ENCODE peak calls at places on chromosomes 11 and 22, in seven cellular contexts. X is heart left ventricle, Z is uterus, N is esophagus squamous epithelium, G is IMR-90, Y is stomach, T is gastrocnemius medialis. U is an unnamed sample.

GRCh38 chr11:116099541-116099940 is 595.3 kb upstream of the CADM1 start:
- DNase-seq in Z (no peak), T (no peak), N (no peak), Y (no peak), X (no peak), G (no peak), U (peak)

GRCh38 chr22:23146842-23147205 is 1.5 kb downstream of the RAB36 start:
- DNase-seq in X (no peak), T (no peak), N (no peak), Y (no peak), G (no peak), Z (no peak), U (no peak)

GRCh38 chr11:119415517-119415916 is 7.5 kb downstream of the THY1 start:
- DNase-seq in T (no peak), Z (no peak), G (no peak), Y (no peak), N (no peak), X (no peak), U (no peak)

GRCh38 chr11:43947003-43947500 is 4.6 kb downstream of the C11orf96 start:
- DNase-seq in G (peak), N (no peak), T (no peak), Y (no peak), X (no peak), Z (peak), U (no peak)

GRCh38 chr11:100827934-100828661 is 141.0 kb downstream of the ARHGAP42 start:
- DNase-seq in G (peak), N (no peak), X (no peak), Y (no peak), T (no peak), Z (no peak), U (no peak)

GRCh38 chr22:47446331-47446730 is 683.9 kb downstream of the TBC1D22A start:
- DNase-seq in Y (no peak), N (no peak), X (no peak), T (no peak), G (no peak), Z (no peak), U (peak)

GRCh38 chr11:62880231-62880802 is 379 bp upstream of the SLC3A2 start:
- DNase-seq in N (no peak), G (peak), T (peak), Y (no peak), X (peak), Z (peak), U (no peak)

GRCh38 chr11:131923309-131923708 is 552.9 kb downstream of the NTM start:
- DNase-seq in Y (no peak), G (peak), T (no peak), Z (no peak), N (no peak), X (no peak), U (no peak)

GRCh38 chr11:28834877-28835276 is 726.7 kb downstream of the METTL15 start:
- DNase-seq in Y (no peak), N (no peak), G (peak), T (no peak), X (no peak), Z (no peak), U (no peak)

GRCh38 chr11:20274031-20274430 is 89.5 kb upstream of the HTATIP2 start:
- DNase-seq in G (no peak), X (no peak), N (no peak), T (no peak), Z (no peak), Y (no peak), U (no peak)

GRCh38 chr11:102733232-102733875 is 8.6 kb upstream of the MMP8 start:
- DNase-seq in G (peak), Y (peak), N (no peak), T (no peak), X (peak), Z (no peak), U (no peak)

GRCh38 chr11:33904128-33904527 is 12.3 kb upstream of the LMO2 start:
- DNase-seq in T (no peak), G (no peak), N (no peak), Y (no peak), Z (no peak), X (no peak), U (no peak)
- TF ChIP-seq POLR2A in T (no peak), G (no peak), N (no peak), Y (no peak), Z (no peak), X (no peak), U (no peak)

GRCh38 chr11:67304511-67305113 is 1.3 kb downstream of the SSH3 start:
- DNase-seq in N (no peak), G (no peak), Y (no peak), T (no peak), X (no peak), Z (peak), U (peak)
- TF ChIP-seq CTCF in N (no peak), G (no peak), Y (no peak), T (no peak), X (no peak), Z (no peak), U (no peak)

GRCh38 chr22:27133951-27134664 is 476.7 kb downstream of the MIAT start:
- DNase-seq in N (no peak), Z (peak), Y (peak), G (peak), X (no peak), T (peak), U (peak)
- H3K4me3 ChIP-seq in N (no peak), Z (no peak), Y (no peak), G (no peak), X (no peak), T (no peak), U (no peak)

DNA sequence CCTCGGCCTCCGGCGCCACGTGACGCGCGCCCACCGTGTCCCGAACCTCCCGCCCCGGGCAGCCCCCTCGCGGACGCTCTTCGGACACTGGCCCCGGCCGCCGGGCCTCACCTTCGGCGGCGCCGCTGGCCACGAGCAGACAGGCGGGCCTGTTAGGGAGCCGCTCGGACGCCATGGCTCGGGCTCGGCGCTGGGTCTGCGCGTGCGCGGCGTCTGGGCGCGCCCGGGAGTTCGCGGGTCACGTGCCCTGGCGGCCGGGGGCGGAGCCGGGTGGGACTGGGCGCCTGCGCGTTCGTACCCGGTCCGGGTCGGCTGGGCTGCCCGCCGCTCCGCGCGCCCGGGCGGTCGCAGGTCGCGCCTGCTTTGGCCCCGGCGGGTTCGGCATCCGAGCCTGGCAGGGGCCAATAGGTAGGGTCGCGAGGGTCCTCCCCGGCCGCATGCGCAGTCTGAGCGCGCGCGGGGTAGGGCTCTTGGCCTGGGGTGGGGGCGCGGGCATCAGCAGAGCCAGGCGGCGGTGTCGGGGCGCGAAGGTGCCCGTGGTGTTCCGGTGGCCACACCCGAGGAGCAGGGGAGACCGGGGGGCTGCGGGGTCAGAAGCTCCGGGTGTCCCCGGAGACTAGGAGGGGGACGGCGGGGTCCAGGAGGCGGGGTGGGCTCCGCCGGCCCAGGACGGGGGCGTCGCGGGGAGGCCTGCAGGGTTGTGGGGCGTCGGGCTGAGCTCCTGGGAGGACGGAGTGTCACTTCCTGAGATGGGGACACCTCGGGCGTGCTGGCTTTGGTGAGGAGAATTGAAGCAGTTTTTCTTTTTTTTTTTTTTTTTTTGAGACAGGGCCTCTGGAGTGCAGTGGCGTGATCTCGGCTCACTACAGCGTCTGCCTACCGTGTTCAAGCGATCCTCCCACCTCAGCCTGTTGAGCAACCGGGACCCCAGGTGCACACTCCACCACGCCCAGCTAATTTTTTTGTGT is at the start of gene GATD1:
- DNase-seq in N (peak), X (peak), T (peak), Z (peak), G (peak), Y (peak), U (peak)
- TF ChIP-seq POLR2A in N (peak), X (peak), T (peak), Z (peak), G (peak), Y (no peak), U (no peak)

GRCh38 chr22:42693763-42694683 is 26.6 kb downstream of the A4GALT start:
- DNase-seq in X (no peak), T (no peak), N (no peak), G (no peak), Z (no peak), Y (no peak), U (no peak)

GRCh38 chr22:42693055-42693762 is 27.5 kb downstream of the A4GALT start:
- DNase-seq in X (no peak), Z (no peak), T (no peak), N (no peak), Y (no peak), G (no peak), U (no peak)

GRCh38 chr22:42695294-42695693 is 25.4 kb downstream of the A4GALT start:
- DNase-seq in T (peak), Y (no peak), X (no peak), N (no peak), G (no peak), Z (no peak), U (no peak)

GRCh38 chr22:42691440-42691839 is 29.2 kb downstream of the A4GALT start:
- DNase-seq in Z (no peak), N (no peak), Y (no peak), T (no peak), G (no peak), X (no peak), U (no peak)

GRCh38 chr22:42692239-42693054 is 28.2 kb downstream of the A4GALT start:
- DNase-seq in G (no peak), Z (no peak), T (no peak), X (no peak), Y (no peak), N (no peak), U (no peak)
- TF ChIP-seq CTCF in G (no peak), Z (no peak), T (no peak), X (no peak), Y (no peak), N (no peak), U (no peak)